ENCODE peak calls at places on chromosomes 3 and 15, in four cellular contexts. H, T, U and C are unnamed samples.
A peak's percentile ranks its signal among the peaks of the same experiment; 100 is the strongest.

GRCh38 chr3:194620192-194620591 is 13.0 kb downstream of the TMEM44 start:
- DNase-seq in H (no peak), T (no peak), U (no peak), C (no peak)

GRCh38 chr15:75942464-75942863 is 38.8 kb downstream of the FBXO22 start:
- DNase-seq in H (no peak), T (no peak), U (no peak), C (no peak)

GRCh38 chr3:11155341-11156025 is 1.2 kb downstream of the HRH1 start:
- DNase-seq in H (peak; percentile 79), T (peak; percentile 19), U (peak; percentile 32), C (no peak)

GRCh38 chr15:65339926-65340325 is 35.4 kb downstream of the RNU5B-1 start:
- DNase-seq in H (no peak), T (no peak), U (no peak), C (no peak)

GRCh38 chr3:132777171-132777570 is 55.0 kb upstream of the NPHP3 start:
- DNase-seq in H (no peak), T (no peak), U (no peak), C (no peak)

GRCh38 chr3:14295777-14296176 is 106.6 kb upstream of the SLC6A6 start:
- DNase-seq in H (no peak), T (no peak), U (no peak), C (no peak)

GRCh38 chr15:65044724-65045481 is at the start of gene SLC51B:
- DNase-seq in H (peak; percentile 42), T (no peak), U (no peak), C (no peak)

GRCh38 chr3:126538966-126539365 is 15.0 kb downstream of the CHST13 start:
- DNase-seq in H (no peak), T (peak; percentile 1), U (peak; percentile 1), C (no peak)

GRCh38 chr3:191624299-191624698 is 163.3 kb downstream of the PYDC2 start:
- DNase-seq in H (no peak), T (no peak), U (no peak), C (no peak)

GRCh38 chr3:151198849-151199248 is 4.2 kb downstream of the GPR171 start:
- DNase-seq in H (no peak), T (no peak), U (no peak), C (no peak)

GRCh38 chr3:38574411-38575278 is 74.8 kb downstream of the SCN5A start:
- DNase-seq in H (no peak), T (no peak), U (no peak), C (no peak)

GRCh38 chr3:112133606-112134334 is 722 bp upstream of the GCSAM start:
- DNase-seq in H (no peak), T (no peak), U (no peak), C (no peak)

GRCh38 chr15:73602444-73602843 is 30.7 kb downstream of the NPTN start:
- DNase-seq in H (no peak), T (no peak), U (no peak), C (no peak)

GRCh38 chr15:77589839-77590238 is 42.9 kb downstream of the LINGO1 start:
- DNase-seq in H (no peak), T (no peak), U (peak; percentile 77), C (no peak)

GRCh38 chr15:34755419-34755773 is 598 bp upstream of the GJD2 start:
- DNase-seq in H (no peak), T (no peak), U (no peak), C (no peak)

GRCh38 chr3:176927985-176928931 is 269.0 kb downstream of the TBL1XR1 start:
- DNase-seq in H (no peak), T (no peak), U (no peak), C (no peak)

GRCh38 chr3:65493938-65494337 is 544.8 kb downstream of the MAGI1 start:
- DNase-seq in H (no peak), T (no peak), U (no peak), C (no peak)

GRCh38 chr3:194489736-194490612 is 3.2 kb upstream of the ATP13A3 start:
- DNase-seq in H (no peak), T (no peak), U (no peak), C (no peak)

GRCh38 chr3:167750273-167750971 is 14.9 kb downstream of the SERPINI1 start:
- DNase-seq in H (no peak), T (no peak), U (no peak), C (no peak)

GRCh38 chr15:50353251-50353998 is 1.6 kb downstream of the GABPB1 start:
- DNase-seq in H (no peak), T (no peak), U (no peak), C (no peak)

GRCh38 chr15:73601449-73602425 is 31.5 kb downstream of the NPTN start:
- DNase-seq in H (peak; percentile 37), T (peak; percentile 47), U (peak; percentile 58), C (no peak)

GRCh38 chr3:160402249-160403027 is 3.0 kb downstream of the SMC4 start:
- DNase-seq in H (no peak), T (no peak), U (no peak), C (no peak)

GRCh38 chr15:66153549-66154415 is 99.8 kb downstream of the MEGF11 start:
- DNase-seq in H (no peak), T (no peak), U (no peak), C (no peak)

GRCh38 chr3:17466028-17466427 is 276.4 kb downstream of the TBC1D5 start:
- DNase-seq in H (no peak), T (no peak), U (no peak), C (no peak)

GRCh38 chr3:16842710-16843270 is 42.0 kb upstream of the PLCL2 start:
- DNase-seq in H (no peak), T (no peak), U (no peak), C (no peak)

GRCh38 chr15:44033894-44034293 is 161.2 kb downstream of the FRMD5 start:
- DNase-seq in H (no peak), T (no peak), U (peak; percentile 22), C (no peak)

GRCh38 chr15:34246276-34247010 is 21.6 kb downstream of the EMC4 start:
- DNase-seq in H (no peak), T (no peak), U (no peak), C (no peak)

GRCh38 chr15:27492021-27492621 is 521.1 kb downstream of the GABRG3 start:
- DNase-seq in H (no peak), T (no peak), U (no peak), C (no peak)

GRCh38 chr15:40844543-40844981 is 714 bp downstream of the SPINT1 start:
- DNase-seq in H (no peak), T (no peak), U (peak; percentile 56), C (no peak)

GRCh38 chr3:63351159-63352007 is 73.3 kb downstream of the SYNPR start:
- DNase-seq in H (no peak), T (no peak), U (no peak), C (no peak)

GRCh38 chr15:51117270-51117669 is 22.6 kb upstream of the TNFAIP8L3 start:
- DNase-seq in H (no peak), T (no peak), U (no peak), C (no peak)

GRCh38 chr15:26864664-26865191 is 2.1 kb upstream of the GABRA5 start:
- DNase-seq in H (no peak), T (no peak), U (no peak), C (no peak)

GRCh38 chr3:13452490-13453335 is 27.4 kb upstream of the HDAC11 start:
- DNase-seq in H (peak; percentile 13), T (no peak), U (peak; percentile 48), C (no peak)

GRCh38 chr15:43249699-43250203 is 17.0 kb downstream of the TGM5 start:
- DNase-seq in H (no peak), T (no peak), U (no peak), C (no peak)

GRCh38 chr3:45993421-45994027 is 2.1 kb downstream of the FYCO1 start:
- DNase-seq in H (no peak), T (no peak), U (no peak), C (no peak)

GRCh38 chr3:187533797-187534196 is 136.4 kb downstream of the SST start:
- DNase-seq in H (no peak), T (no peak), U (no peak), C (no peak)

DNA sequence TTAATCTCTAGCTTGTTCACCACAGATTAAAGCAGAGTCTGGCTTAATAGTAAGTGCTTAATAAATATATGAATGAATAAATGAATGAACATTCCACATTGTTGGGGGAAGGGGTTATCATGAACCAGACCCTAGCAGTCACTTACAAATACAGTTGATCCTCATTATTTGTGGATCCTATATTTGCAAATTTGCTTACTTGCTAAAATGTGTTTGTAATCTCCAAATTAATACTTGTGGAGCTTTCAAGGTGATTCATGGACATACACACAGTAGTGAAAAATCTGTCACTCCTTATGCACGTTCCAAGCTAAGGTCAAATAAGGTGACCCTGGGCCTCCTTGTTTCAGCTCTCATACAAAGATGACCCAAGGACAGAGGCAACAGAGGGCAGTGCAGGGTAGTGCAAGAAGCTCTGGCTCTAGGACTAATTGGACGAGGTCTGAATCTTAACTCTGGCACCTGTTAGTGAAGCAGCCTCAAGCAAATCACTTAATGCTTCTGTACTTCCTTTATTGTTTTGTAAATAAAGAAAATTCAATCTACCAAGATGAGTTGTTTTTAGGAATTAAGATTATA is 112.8 kb upstream of the C2CD4B start:
- DNase-seq in H (no peak), T (no peak), U (peak; percentile 49), C (no peak)
- TF ChIP-seq CTCF in H (no peak), T (no peak), U (peak; percentile 70), C (no peak)

GRCh38 chr15:90400759-90401314 is 12.8 kb downstream of the IQGAP1 start:
- DNase-seq in H (peak; percentile 56), T (peak; percentile 65), U (peak; percentile 85), C (peak; percentile 21)
- TF ChIP-seq POLR2A in H (no peak), T (peak; percentile 13), U (no peak), C (no peak)

GRCh38 chr15:89409184-89409992 is 74.8 kb upstream of the POLG start:
- DNase-seq in H (no peak), T (no peak), U (no peak), C (no peak)
- H3K27me3 ChIP-seq in H (no peaks in the 10 kb centered on the region), T (peaks cover 100% of the 10 kb centered on the region), U (peaks cover 69% of the 10 kb centered on the region), C (peaks cover 54% of the 10 kb centered on the region)

GRCh38 chr3:120404876-120405275 is 45.9 kb downstream of the FSTL1 start:
- DNase-seq in H (no peak), T (no peak), U (no peak), C (no peak)

GRCh38 chr3:120399372-120399771 is 50.2 kb upstream of the LRRC58 start:
- DNase-seq in H (no peak), T (no peak), U (no peak), C (no peak)

GRCh38 chr3:120396469-120396868 is 47.3 kb upstream of the LRRC58 start:
- DNase-seq in H (no peak), T (no peak), U (no peak), C (no peak)

GRCh38 chr3:120402257-120402656 is 48.5 kb downstream of the FSTL1 start:
- DNase-seq in H (no peak), T (no peak), U (no peak), C (no peak)
- TF ChIP-seq CTCF in H (no peak), T (no peak), U (no peak), C (no peak)

DNA sequence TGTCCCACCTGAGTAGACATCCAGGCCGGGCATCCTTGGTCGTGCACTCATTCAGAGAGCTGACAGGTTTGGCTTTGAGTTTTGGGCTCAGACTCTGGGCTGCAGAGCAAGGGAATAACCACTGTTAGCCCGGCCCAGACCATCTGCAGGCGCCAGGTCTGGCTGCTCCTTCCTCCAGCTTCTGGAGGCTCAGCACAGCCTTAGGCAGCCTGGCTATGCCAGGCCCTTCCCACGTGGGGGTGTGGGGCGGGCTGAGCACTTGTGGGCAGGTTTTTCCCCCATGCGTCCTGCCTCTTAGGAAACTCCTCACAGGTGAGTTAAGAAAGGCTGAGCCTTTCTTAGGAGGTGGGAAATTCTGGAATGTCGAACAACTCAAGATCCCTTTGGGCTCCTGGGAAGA is 11.2 kb downstream of the PLA2G4B start:
- DNase-seq in H (no peak), T (no peak), U (peak; percentile 64), C (no peak)
- TF ChIP-seq POLR2A in H (no peak), T (no peak), U (no peak), C (no peak)